ENCODE peak calls at places on chromosomes 13 and 19, in eight cellular contexts. Q, W, Y, Z, O, K, R and N are unnamed samples.

GRCh38 chr13:33610471-33611015 is 207.4 kb upstream of the RFC3 start:
- DNase-seq in O (peak), Y (peak), Q (peak), R (peak), K (no peak), Z (no peak), W (peak), N (peak)

GRCh38 chr19:14434157-14434501 is 1.0 kb downstream of the PKN1 start:
- DNase-seq in O (no peak), Q (no peak), K (no peak), W (no peak), Z (no peak), Y (no peak), R (no peak), N (no peak)

GRCh38 chr13:114078501-114079451 is 53.6 kb downstream of the RASA3 start:
- DNase-seq in Q (no peak), K (no peak), R (peak), Z (peak), O (peak), Y (no peak), W (no peak), N (peak)

GRCh38 chr13:30898721-30899188 is 7.3 kb upstream of the MEDAG start:
- DNase-seq in K (peak), R (no peak), O (peak), Y (peak), Q (no peak), W (no peak), Z (peak), N (no peak)

GRCh38 chr19:36001605-36002004 is 6.6 kb downstream of the SDHAF1 start:
- DNase-seq in Q (no peak), W (no peak), Z (no peak), O (no peak), R (no peak), K (no peak), Y (no peak), N (no peak)

GRCh38 chr13:33455291-33455690 is 169.7 kb upstream of the STARD13 start:
- DNase-seq in R (no peak), W (no peak), Q (no peak), K (no peak), Z (no peak), Y (no peak), O (no peak), N (no peak)

GRCh38 chr19:18725755-18726416 is 42.4 kb downstream of the CRTC1 start:
- DNase-seq in Q (no peak), K (no peak), Z (no peak), W (no peak), O (no peak), Y (no peak), R (no peak), N (no peak)

GRCh38 chr13:33490461-33491327 is 205.1 kb upstream of the STARD13 start:
- DNase-seq in Y (no peak), Q (no peak), Z (no peak), R (no peak), K (no peak), W (no peak), O (peak), N (no peak)

GRCh38 chr19:41928221-41928683 is at the start of gene ERFL:
- DNase-seq in W (no peak), Y (no peak), Z (no peak), O (no peak), K (no peak), Q (no peak), R (no peak), N (no peak)

GRCh38 chr19:53254451-53255341 is at the start of gene ZNF677:
- DNase-seq in Z (peak), Q (peak), W (peak), Y (no peak), K (peak), R (peak), O (peak), N (peak)

GRCh38 chr19:13637664-13638063 is 126.7 kb upstream of the MRI1 start:
- DNase-seq in Q (no peak), K (no peak), Y (no peak), R (no peak), O (no peak), Z (peak), W (no peak), N (no peak)

GRCh38 chr13:41465215-41465907 is 8.0 kb downstream of the RGCC start:
- DNase-seq in K (peak), Z (peak), Q (no peak), R (peak), W (peak), O (peak), Y (no peak), N (peak)

GRCh38 chr13:62933809-62934208 is 1518.2 kb upstream of the PCDH20 start:
- DNase-seq in R (no peak), Z (no peak), K (no peak), Y (no peak), O (no peak), Q (no peak), W (no peak), N (no peak)

GRCh38 chr19:41535029-41535622 is 40.8 kb upstream of the CEACAM21 start:
- DNase-seq in Z (no peak), Q (no peak), Y (no peak), R (no peak), K (no peak), O (no peak), W (no peak), N (no peak)

GRCh38 chr19:42028304-42029216 is 34.5 kb upstream of the ATP1A3 start:
- DNase-seq in W (no peak), Z (no peak), Y (peak), O (no peak), R (no peak), K (no peak), Q (no peak), N (no peak)

GRCh38 chr13:113373811-113374485 is 10.0 kb upstream of the GRTP1 start:
- DNase-seq in W (no peak), Y (no peak), O (no peak), R (no peak), Z (no peak), K (no peak), Q (no peak), N (no peak)

GRCh38 chr13:102035969-102036368 is 365.9 kb downstream of the FGF14 start:
- DNase-seq in Y (no peak), W (no peak), Q (no peak), Z (no peak), K (no peak), R (no peak), O (no peak), N (no peak)

GRCh38 chr19:18274303-18274775 is at the start of gene IQCN:
- DNase-seq in R (no peak), Z (no peak), Q (no peak), Y (no peak), O (peak), W (no peak), K (no peak), N (no peak)

GRCh38 chr19:49555600-49556411 is 24.6 kb downstream of the NOSIP start:
- DNase-seq in Y (peak), W (peak), Z (no peak), Q (no peak), R (peak), O (peak), K (no peak), N (peak)

GRCh38 chr13:43783820-43784219 is 3.0 kb downstream of the ENOX1 start:
- DNase-seq in K (peak), O (peak), W (no peak), Y (no peak), Q (no peak), R (no peak), Z (peak), N (no peak)

GRCh38 chr13:38308736-38309135 is 40.9 kb upstream of the UFM1 start:
- DNase-seq in O (peak), R (no peak), K (no peak), Y (no peak), Z (peak), W (no peak), Q (no peak), N (no peak)

GRCh38 chr13:32624441-32624840 is 38.2 kb downstream of the PDS5B start:
- DNase-seq in W (no peak), R (no peak), K (peak), Y (no peak), Q (no peak), O (no peak), Z (peak), N (no peak)

GRCh38 chr13:49443327-49443688 is 556 bp downstream of the CAB39L start:
- DNase-seq in Q (no peak), Y (no peak), R (no peak), Z (peak), O (peak), W (no peak), K (peak), N (no peak)

GRCh38 chr13:101149735-101150380 is 266.4 kb downstream of the NALCN start:
- DNase-seq in K (no peak), Q (no peak), R (no peak), Y (no peak), Z (peak), O (peak), W (no peak), N (no peak)